ENCODE peak calls at places on chromosomes 6 and 20, in five cellular contexts. M, Q, G, T and P are unnamed samples.

GRCh38 chr6:35718911-35719381 is 17.9 kb upstream of the ARMC12 start:
- ATAC-seq in M (peak; percentile 60), Q (no peak), G (no peak), T (peak; percentile 46), P (no peak)

GRCh38 chr6:52407467-52407866 is 12.7 kb upstream of the EFHC1 start:
- ATAC-seq in M (peak; percentile 91), Q (no peak), G (peak; percentile 84), T (peak; percentile 77), P (no peak)

GRCh38 chr20:36773548-36774242 is at the start of gene DSN1:
- ATAC-seq in M (peak; percentile 92), Q (peak; percentile 95), G (peak; percentile 87), T (peak; percentile 92), P (peak; percentile 98)

GRCh38 chr6:138194221-138194620 is 24.1 kb downstream of the PBOV1 start:
- ATAC-seq in M (no peak), Q (peak; percentile 47), G (no peak), T (no peak), P (no peak)

GRCh38 chr6:88865275-88865674 is 98.1 kb downstream of the RNGTT start:
- ATAC-seq in M (peak; percentile 42), Q (no peak), G (no peak), T (no peak), P (no peak)

GRCh38 chr6:43669922-43670622 is 17.5 kb downstream of the MRPS18A start:
- ATAC-seq in M (no peak), Q (no peak), G (no peak), T (peak; percentile 73), P (no peak)

GRCh38 chr20:9884061-9884460 is 45.2 kb upstream of the PAK5 start:
- ATAC-seq in M (no peak), Q (peak; percentile 5), G (peak; percentile 86), T (no peak), P (no peak)

GRCh38 chr6:43884660-43885022 is 114.6 kb downstream of the VEGFA start:
- ATAC-seq in M (peak; percentile 37), Q (no peak), G (no peak), T (no peak), P (no peak)

GRCh38 chr6:127897437-127897836 is 3.4 kb downstream of the THEMIS start:
- ATAC-seq in M (no peak), Q (no peak), G (no peak), T (no peak), P (no peak)

GRCh38 chr6:29806387-29806786 is 21.2 kb upstream of the HLA-G start:
- ATAC-seq in M (no peak), Q (no peak), G (no peak), T (no peak), P (no peak)

GRCh38 chr20:25083773-25084615 is 2.1 kb upstream of the VSX1 start:
- ATAC-seq in M (no peak), Q (no peak), G (no peak), T (no peak), P (no peak)

GRCh38 chr20:8568068-8568467 is 436.0 kb downstream of the PLCB1 start:
- ATAC-seq in M (no peak), Q (no peak), G (peak; percentile 28), T (no peak), P (no peak)

GRCh38 chr6:77021232-77021631 is 442.1 kb downstream of the HTR1B start:
- ATAC-seq in M (no peak), Q (no peak), G (no peak), T (no peak), P (no peak)

GRCh38 chr6:168249746-168250145 is 69.8 kb downstream of the DACT2 start:
- ATAC-seq in M (no peak), Q (no peak), G (no peak), T (no peak), P (no peak)

GRCh38 chr6:70371454-70372105 is 41.7 kb upstream of the FAM135A start:
- ATAC-seq in M (peak; percentile 68), Q (no peak), G (peak; percentile 31), T (peak; percentile 67), P (no peak)

GRCh38 chr6:140202964-140203363 is 828.5 kb upstream of the CITED2 start:
- ATAC-seq in M (no peak), Q (no peak), G (no peak), T (no peak), P (no peak)

GRCh38 chr6:64411226-64411625 is 775.6 kb downstream of the PHF3 start:
- ATAC-seq in M (no peak), Q (no peak), G (no peak), T (no peak), P (no peak)
- TF ChIP-seq EP300 in M (no peak), Q (no peak), G (no peak), T (no peak), P (no peak)

DNA sequence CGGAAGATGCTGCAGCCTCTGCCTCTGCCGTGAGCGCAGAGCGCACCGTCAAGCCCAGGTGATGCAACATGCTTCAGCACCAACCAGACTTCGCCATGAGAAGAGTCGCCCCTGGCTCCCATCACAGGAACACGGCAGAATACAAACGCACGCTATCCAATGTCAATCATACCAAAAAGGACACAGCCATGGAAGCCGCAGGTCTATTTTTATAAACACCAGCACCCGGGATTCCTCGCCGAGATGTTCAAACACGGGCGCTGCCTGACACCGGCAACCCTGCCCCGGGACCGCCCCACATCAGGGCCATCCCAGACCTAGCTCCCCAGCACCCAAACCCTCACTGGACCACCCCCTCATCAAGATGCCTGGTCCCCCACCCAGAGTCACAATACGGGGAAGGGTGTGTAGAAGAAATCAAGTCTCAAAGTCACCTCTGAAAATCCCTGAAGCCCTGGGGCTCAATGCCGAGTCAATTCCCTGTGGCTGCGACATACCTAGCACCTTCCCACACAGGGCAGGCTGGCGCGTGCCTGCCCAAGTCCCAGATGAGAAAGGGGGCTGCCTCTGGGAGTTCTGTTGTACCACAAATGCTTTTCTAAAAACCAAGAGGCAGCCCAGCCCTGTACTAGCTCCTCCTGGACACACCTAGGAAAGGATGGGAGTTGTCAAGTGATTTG is 17.9 kb downstream of the TAF4 start:
- ATAC-seq in M (no peak), Q (no peak), G (no peak), T (no peak), P (no peak)
- H3K27ac ChIP-seq in M (no peak overlapping the region), Q (no peak overlapping the region), G (no peak overlapping the region), T (no peak overlapping the region), P (no peak overlapping the region)

GRCh38 chr20:41005361-41005729 is 23.3 kb upstream of the TOP1 start:
- ATAC-seq in M (no peak), Q (peak; percentile 67), G (no peak), T (no peak), P (peak; percentile 68)
- TF ChIP-seq POLR2AphosphoS5 in M (no peak), Q (peak; percentile 92), G (no peak), T (no peak), P (peak; percentile 67)

GRCh38 chr6:54830216-54830615 is 16.4 kb upstream of the FAM83B start:
- ATAC-seq in M (no peak), Q (no peak), G (no peak), T (no peak), P (no peak)

DNA sequence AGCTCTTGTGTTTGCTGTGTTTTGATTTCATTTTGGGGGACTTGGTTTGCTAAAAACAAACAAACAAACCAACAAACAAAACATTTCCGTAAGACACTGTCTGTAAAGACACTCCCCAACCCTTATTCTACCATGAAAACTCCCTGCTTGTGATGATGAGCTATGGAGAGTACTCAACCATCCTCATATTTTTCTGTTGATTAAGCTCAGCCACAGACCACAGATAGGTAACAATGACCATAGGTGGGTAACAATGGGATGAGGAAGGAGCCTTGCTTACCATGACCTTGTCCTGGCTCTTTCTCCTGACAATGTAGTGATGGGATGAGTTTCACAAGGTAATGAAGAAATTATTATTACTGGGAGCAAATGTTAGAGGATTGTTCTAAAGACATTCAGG is 11.4 kb upstream of the FAM83B start:
- ATAC-seq in M (no peak), Q (no peak), G (no peak), T (no peak), P (no peak)
- TF ChIP-seq EP300 in M (no peak), Q (no peak), G (no peak), T (no peak), P (no peak)

GRCh38 chr6:151760486-151760885 is 47.0 kb upstream of the ESR1 start:
- ATAC-seq in M (no peak), Q (no peak), G (no peak), T (no peak), P (no peak)

GRCh38 chr6:151762817-151763216 is 44.7 kb upstream of the ESR1 start:
- ATAC-seq in M (no peak), Q (no peak), G (no peak), T (no peak), P (no peak)

GRCh38 chr6:151765444-151765886 is 42.0 kb upstream of the ESR1 start:
- ATAC-seq in M (peak; percentile 80), Q (peak; percentile 53), G (peak; percentile 58), T (peak; percentile 91), P (peak; percentile 35)

GRCh38 chr6:151763303-151763702 is 44.2 kb upstream of the ESR1 start:
- ATAC-seq in M (no peak), Q (peak; percentile 76), G (peak; percentile 88), T (peak; percentile 68), P (peak; percentile 41)

DNA sequence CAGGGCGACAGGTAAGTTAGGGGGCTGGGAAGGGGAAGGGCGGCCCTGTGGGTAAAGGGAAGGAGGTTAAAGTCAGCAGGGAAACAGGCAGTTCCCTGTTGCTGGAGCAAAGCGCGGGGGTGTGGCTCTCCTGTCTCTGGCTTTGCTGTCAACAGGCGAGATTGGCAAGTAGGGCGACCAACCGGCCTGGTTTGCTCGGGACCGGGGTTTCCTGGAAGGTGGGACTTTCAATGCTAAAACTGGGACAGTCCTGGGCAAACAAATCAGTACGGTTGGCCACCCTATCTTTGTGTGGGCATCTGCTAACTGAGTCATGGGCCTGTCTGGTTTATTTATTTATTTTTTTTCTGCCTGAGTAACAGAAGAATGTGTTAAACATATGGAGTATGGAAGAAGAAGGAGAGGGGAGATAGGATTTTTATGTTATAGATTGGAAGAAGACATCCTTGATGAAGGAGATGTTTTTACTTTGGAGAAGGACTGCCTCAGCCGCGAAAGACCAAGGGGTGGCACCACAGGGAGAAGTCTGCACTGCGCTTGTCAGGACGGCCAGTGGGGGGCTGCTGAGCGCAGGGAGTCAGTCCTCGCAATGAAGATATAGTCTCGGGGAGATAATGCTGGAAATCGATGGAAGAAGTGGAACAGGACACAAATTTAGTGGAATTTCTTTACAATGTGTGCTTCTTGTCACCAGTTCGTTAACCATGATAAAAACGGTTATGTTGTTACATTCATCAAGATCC is 43.4 kb upstream of the ESR1 start:
- ATAC-seq in M (peak; percentile 97), Q (peak; percentile 92), G (peak; percentile 100), T (peak; percentile 99), P (peak; percentile 88)
- H3K27ac ChIP-seq in M (no peak overlapping the region), Q (peak overlapping the region; percentile 53), G (no peak overlapping the region), T (no peak overlapping the region), P (no peak overlapping the region)

DNA sequence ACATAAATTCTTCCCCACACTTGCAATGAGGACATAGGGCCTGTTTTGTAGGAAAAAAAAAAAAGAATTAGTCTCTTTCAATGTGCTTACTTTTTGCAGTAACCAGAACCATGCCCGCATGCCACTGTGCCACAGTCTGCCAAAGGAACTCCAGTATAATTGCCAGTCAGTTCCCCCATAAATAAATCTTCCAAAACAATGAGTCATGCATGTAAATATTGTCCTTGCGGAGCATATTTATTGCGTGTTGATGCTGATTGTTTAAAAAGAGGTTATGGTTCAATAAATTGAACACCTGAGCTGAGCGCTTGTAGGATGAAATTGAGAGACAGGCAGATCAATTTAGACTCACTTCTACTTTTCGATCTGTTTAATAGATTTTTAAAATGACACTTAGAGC is 371.3 kb upstream of the POU3F2 start:
- ATAC-seq in M (no peak), Q (no peak), G (no peak), T (no peak), P (no peak)
- TF ChIP-seq POLR2AphosphoS5 in M (no peak), Q (no peak), G (no peak), T (no peak), P (no peak)